ENCODE peak calls at places on chromosomes 1 and 21, in nine cellular contexts. One of them, this sample, is unnamed.
A peak's percentile ranks its signal among the peaks of the same experiment; 100 is the strongest.

GRCh38 chr1:166590161-166590560 is 249.1 kb upstream of the POGK start:
- DNase-seq in NCI-H1417: no peak
- DNase-seq in NCI-H748 treated with DMSO at 0.1 percent for 48 hours: no peak
- DNase-seq in NCI-H2171: no peak
- DNase-seq in Ammon's horn: no peak
- DNase-seq in NCI-H1092: no peak
- DNase-seq in head of caudate nucleus: no peak
- DNase-seq in RPMI8226: no peak
- DNase-seq in HCEC 1CT: no peak
- DNase-seq in this sample: no peak

GRCh38 chr1:185920602-185921001 is 186.4 kb downstream of the HMCN1 start:
- DNase-seq in NCI-H1417: no peak
- DNase-seq in NCI-H748 treated with DMSO at 0.1 percent for 48 hours: no peak
- DNase-seq in NCI-H2171: no peak
- DNase-seq in Ammon's horn: no peak
- DNase-seq in NCI-H1092: no peak
- DNase-seq in head of caudate nucleus: no peak
- DNase-seq in RPMI8226: no peak
- DNase-seq in HCEC 1CT: no peak
- DNase-seq in this sample: no peak

GRCh38 chr21:44614961-44615391 is 3.1 kb downstream of the KRTAP10-8 start:
- DNase-seq in NCI-H1417: no peak
- DNase-seq in NCI-H748 treated with DMSO at 0.1 percent for 48 hours: no peak
- DNase-seq in NCI-H2171: no peak
- DNase-seq in Ammon's horn: no peak
- DNase-seq in NCI-H1092: no peak
- DNase-seq in head of caudate nucleus: no peak
- DNase-seq in RPMI8226: no peak
- DNase-seq in HCEC 1CT: no peak
- DNase-seq in this sample: no peak

GRCh38 chr1:161115132-161115711 is 2.6 kb downstream of the PFDN2 start:
- DNase-seq in NCI-H1417: no peak
- DNase-seq in NCI-H748 treated with DMSO at 0.1 percent for 48 hours: no peak
- DNase-seq in NCI-H2171: no peak
- DNase-seq in Ammon's horn: no peak
- DNase-seq in NCI-H1092: no peak
- DNase-seq in head of caudate nucleus: no peak
- DNase-seq in RPMI8226: no peak
- DNase-seq in HCEC 1CT: peak; percentile 96
- DNase-seq in this sample: no peak

GRCh38 chr1:100735244-100735643 is 15.7 kb downstream of the VCAM1 start:
- DNase-seq in NCI-H1417: no peak
- DNase-seq in NCI-H748 treated with DMSO at 0.1 percent for 48 hours: no peak
- DNase-seq in NCI-H2171: no peak
- DNase-seq in Ammon's horn: no peak
- DNase-seq in NCI-H1092: no peak
- DNase-seq in head of caudate nucleus: no peak
- DNase-seq in RPMI8226: no peak
- DNase-seq in HCEC 1CT: no peak
- DNase-seq in this sample: no peak

GRCh38 chr1:54052470-54052933 is 502 bp downstream of the TMEM59 start:
- DNase-seq in NCI-H1417: peak; percentile 15
- DNase-seq in NCI-H748 treated with DMSO at 0.1 percent for 48 hours: peak; percentile 32
- DNase-seq in NCI-H2171: peak; percentile 69
- DNase-seq in Ammon's horn: peak; percentile 70
- DNase-seq in NCI-H1092: peak; percentile 0
- DNase-seq in head of caudate nucleus: peak; percentile 18
- DNase-seq in RPMI8226: peak; percentile 33
- DNase-seq in HCEC 1CT: peak; percentile 53
- DNase-seq in this sample: peak; percentile 59

GRCh38 chr1:58249371-58249728 is 297.2 kb downstream of the OMA1 start:
- DNase-seq in NCI-H1417: no peak
- DNase-seq in NCI-H748 treated with DMSO at 0.1 percent for 48 hours: no peak
- DNase-seq in NCI-H2171: no peak
- DNase-seq in Ammon's horn: no peak
- DNase-seq in NCI-H1092: no peak
- DNase-seq in head of caudate nucleus: no peak
- DNase-seq in RPMI8226: no peak
- DNase-seq in HCEC 1CT: no peak
- DNase-seq in this sample: no peak

GRCh38 chr1:200311256-200311655 is 98.6 kb downstream of the ZNF281 start:
- DNase-seq in NCI-H1417: no peak
- DNase-seq in NCI-H748 treated with DMSO at 0.1 percent for 48 hours: no peak
- DNase-seq in NCI-H2171: no peak
- DNase-seq in Ammon's horn: no peak
- DNase-seq in NCI-H1092: no peak
- DNase-seq in head of caudate nucleus: no peak
- DNase-seq in RPMI8226: no peak
- DNase-seq in HCEC 1CT: peak; percentile 54
- DNase-seq in this sample: no peak

GRCh38 chr1:93740141-93740540 is 58.5 kb upstream of the BCAR3 start:
- DNase-seq in NCI-H1417: no peak
- DNase-seq in NCI-H748 treated with DMSO at 0.1 percent for 48 hours: no peak
- DNase-seq in NCI-H2171: no peak
- DNase-seq in Ammon's horn: no peak
- DNase-seq in NCI-H1092: no peak
- DNase-seq in head of caudate nucleus: no peak
- DNase-seq in RPMI8226: no peak
- DNase-seq in HCEC 1CT: no peak
- DNase-seq in this sample: no peak

GRCh38 chr1:165686121-165686970 is 12.0 kb downstream of the ALDH9A1 start:
- DNase-seq in NCI-H1417: no peak
- DNase-seq in NCI-H748 treated with DMSO at 0.1 percent for 48 hours: no peak
- DNase-seq in NCI-H2171: no peak
- DNase-seq in Ammon's horn: no peak
- DNase-seq in NCI-H1092: no peak
- DNase-seq in head of caudate nucleus: no peak
- DNase-seq in RPMI8226: peak; percentile 39
- DNase-seq in HCEC 1CT: no peak
- DNase-seq in this sample: no peak

GRCh38 chr1:182257369-182258063 is 134.1 kb downstream of the GLUL start:
- DNase-seq in NCI-H1417: no peak
- DNase-seq in NCI-H748 treated with DMSO at 0.1 percent for 48 hours: no peak
- DNase-seq in NCI-H2171: no peak
- DNase-seq in Ammon's horn: no peak
- DNase-seq in NCI-H1092: no peak
- DNase-seq in head of caudate nucleus: no peak
- DNase-seq in RPMI8226: no peak
- DNase-seq in HCEC 1CT: no peak
- DNase-seq in this sample: no peak

GRCh38 chr1:204350265-204350664 is 9.5 kb downstream of the PLEKHA6 start:
- DNase-seq in NCI-H1417: no peak
- DNase-seq in NCI-H748 treated with DMSO at 0.1 percent for 48 hours: no peak
- DNase-seq in NCI-H2171: no peak
- DNase-seq in Ammon's horn: no peak
- DNase-seq in NCI-H1092: no peak
- DNase-seq in head of caudate nucleus: no peak
- DNase-seq in RPMI8226: no peak
- DNase-seq in HCEC 1CT: no peak
- DNase-seq in this sample: no peak

GRCh38 chr1:113534875-113535274 is 144.6 kb downstream of the MAGI3 start:
- DNase-seq in NCI-H1417: no peak
- DNase-seq in NCI-H748 treated with DMSO at 0.1 percent for 48 hours: no peak
- DNase-seq in NCI-H2171: no peak
- DNase-seq in Ammon's horn: no peak
- DNase-seq in NCI-H1092: no peak
- DNase-seq in head of caudate nucleus: no peak
- DNase-seq in RPMI8226: no peak
- DNase-seq in HCEC 1CT: no peak
- DNase-seq in this sample: no peak

GRCh38 chr1:53735681-53736080 is 3.3 kb downstream of the GLIS1 start:
- DNase-seq in NCI-H1417: no peak
- DNase-seq in NCI-H748 treated with DMSO at 0.1 percent for 48 hours: no peak
- DNase-seq in NCI-H2171: no peak
- DNase-seq in Ammon's horn: no peak
- DNase-seq in NCI-H1092: no peak
- DNase-seq in head of caudate nucleus: no peak
- DNase-seq in RPMI8226: no peak
- DNase-seq in HCEC 1CT: no peak
- DNase-seq in this sample: no peak

GRCh38 chr1:67685558-67686271 is 714 bp downstream of the GADD45A start:
- DNase-seq in NCI-H1417: peak; percentile 63
- DNase-seq in NCI-H748 treated with DMSO at 0.1 percent for 48 hours: peak; percentile 43
- DNase-seq in NCI-H2171: no peak
- DNase-seq in Ammon's horn: peak; percentile 44
- DNase-seq in NCI-H1092: no peak
- DNase-seq in head of caudate nucleus: peak; percentile 17
- DNase-seq in RPMI8226: peak; percentile 58
- DNase-seq in HCEC 1CT: peak; percentile 64
- DNase-seq in this sample: peak; percentile 18

GRCh38 chr1:151976868-151977267 is 16.8 kb downstream of the S100A10 start:
- DNase-seq in NCI-H1417: no peak
- DNase-seq in NCI-H748 treated with DMSO at 0.1 percent for 48 hours: no peak
- DNase-seq in NCI-H2171: no peak
- DNase-seq in Ammon's horn: no peak
- DNase-seq in NCI-H1092: no peak
- DNase-seq in head of caudate nucleus: no peak
- DNase-seq in RPMI8226: no peak
- DNase-seq in HCEC 1CT: no peak
- DNase-seq in this sample: no peak

GRCh38 chr1:94236021-94236491 is 1.3 kb downstream of the ARHGAP29 start:
- DNase-seq in NCI-H1417: no peak
- DNase-seq in NCI-H748 treated with DMSO at 0.1 percent for 48 hours: no peak
- DNase-seq in NCI-H2171: no peak
- DNase-seq in Ammon's horn: no peak
- DNase-seq in NCI-H1092: no peak
- DNase-seq in head of caudate nucleus: no peak
- DNase-seq in RPMI8226: no peak
- DNase-seq in HCEC 1CT: no peak
- DNase-seq in this sample: no peak

GRCh38 chr21:43303240-43304178 is 123.4 kb downstream of the SIK1 start:
- DNase-seq in NCI-H1417: no peak
- DNase-seq in NCI-H748 treated with DMSO at 0.1 percent for 48 hours: no peak
- DNase-seq in NCI-H2171: no peak
- DNase-seq in Ammon's horn: no peak
- DNase-seq in NCI-H1092: no peak
- DNase-seq in head of caudate nucleus: no peak
- DNase-seq in RPMI8226: no peak
- DNase-seq in HCEC 1CT: no peak
- DNase-seq in this sample: no peak

GRCh38 chr1:31742462-31743212 is 21.5 kb downstream of the ADGRB2 start:
- DNase-seq in NCI-H1417: no peak
- DNase-seq in NCI-H748 treated with DMSO at 0.1 percent for 48 hours: no peak
- DNase-seq in NCI-H2171: no peak
- DNase-seq in Ammon's horn: no peak
- DNase-seq in NCI-H1092: no peak
- DNase-seq in head of caudate nucleus: no peak
- DNase-seq in RPMI8226: no peak
- DNase-seq in HCEC 1CT: no peak
- DNase-seq in this sample: no peak

GRCh38 chr1:59845091-59845490 is 30.3 kb downstream of the HOOK1 start:
- DNase-seq in NCI-H1417: no peak
- DNase-seq in NCI-H748 treated with DMSO at 0.1 percent for 48 hours: no peak
- DNase-seq in NCI-H2171: no peak
- DNase-seq in Ammon's horn: no peak
- DNase-seq in NCI-H1092: no peak
- DNase-seq in head of caudate nucleus: no peak
- DNase-seq in RPMI8226: no peak
- DNase-seq in HCEC 1CT: no peak
- DNase-seq in this sample: no peak

GRCh38 chr1:117897551-117897950 is 31.9 kb downstream of the GDAP2 start:
- DNase-seq in NCI-H1417: no peak
- DNase-seq in NCI-H748 treated with DMSO at 0.1 percent for 48 hours: no peak
- DNase-seq in NCI-H2171: no peak
- DNase-seq in Ammon's horn: no peak
- DNase-seq in NCI-H1092: no peak
- DNase-seq in head of caudate nucleus: no peak
- DNase-seq in RPMI8226: no peak
- DNase-seq in HCEC 1CT: no peak
- DNase-seq in this sample: no peak

GRCh38 chr1:9843576-9843945 is 19.8 kb upstream of the CLSTN1 start:
- DNase-seq in NCI-H1417: peak; percentile 35
- DNase-seq in NCI-H748 treated with DMSO at 0.1 percent for 48 hours: peak; percentile 62
- DNase-seq in NCI-H2171: peak; percentile 38
- DNase-seq in Ammon's horn: no peak
- DNase-seq in NCI-H1092: peak; percentile 57
- DNase-seq in head of caudate nucleus: no peak
- DNase-seq in RPMI8226: peak; percentile 72
- DNase-seq in HCEC 1CT: no peak
- DNase-seq in this sample: no peak

GRCh38 chr1:60678381-60678780 is 404.0 kb upstream of the NFIA start:
- DNase-seq in NCI-H1417: no peak
- DNase-seq in NCI-H748 treated with DMSO at 0.1 percent for 48 hours: no peak
- DNase-seq in NCI-H2171: no peak
- DNase-seq in Ammon's horn: no peak
- DNase-seq in NCI-H1092: no peak
- DNase-seq in head of caudate nucleus: no peak
- DNase-seq in RPMI8226: no peak
- DNase-seq in HCEC 1CT: no peak
- DNase-seq in this sample: no peak

GRCh38 chr1:18322353-18323032 is 158.2 kb upstream of the KLHDC7A start:
- DNase-seq in NCI-H1417: no peak
- DNase-seq in NCI-H748 treated with DMSO at 0.1 percent for 48 hours: no peak
- DNase-seq in NCI-H2171: no peak
- DNase-seq in Ammon's horn: no peak
- DNase-seq in NCI-H1092: no peak
- DNase-seq in head of caudate nucleus: no peak
- DNase-seq in RPMI8226: peak; percentile 65
- DNase-seq in HCEC 1CT: no peak
- DNase-seq in this sample: no peak

GRCh38 chr21:28538987-28539622 is 453.6 kb downstream of the LTN1 start:
- DNase-seq in NCI-H1417: no peak
- DNase-seq in NCI-H748 treated with DMSO at 0.1 percent for 48 hours: no peak
- DNase-seq in NCI-H2171: no peak
- DNase-seq in Ammon's horn: no peak
- DNase-seq in NCI-H1092: no peak
- DNase-seq in head of caudate nucleus: no peak
- DNase-seq in RPMI8226: no peak
- DNase-seq in HCEC 1CT: peak; percentile 89
- DNase-seq in this sample: no peak

GRCh38 chr1:203151362-203152157 is 24.0 kb downstream of the ADORA1 start:
- DNase-seq in NCI-H1417: no peak
- DNase-seq in NCI-H748 treated with DMSO at 0.1 percent for 48 hours: no peak
- DNase-seq in NCI-H2171: no peak
- DNase-seq in Ammon's horn: no peak
- DNase-seq in NCI-H1092: no peak
- DNase-seq in head of caudate nucleus: no peak
- DNase-seq in RPMI8226: no peak
- DNase-seq in HCEC 1CT: no peak
- DNase-seq in this sample: no peak

This sample was measured in pons.